ENCODE peak calls at places on chromosomes 11 and 22, in nine cellular contexts. X, W, U, H, Q, E, V, O and T are unnamed samples.

GRCh38 chr11:45079943-45080719 is 66.3 kb upstream of the PRDM11 start:
- DNase-seq in O (no peak), U (peak; percentile 84), W (no peak), V (peak; percentile 47), X (peak; percentile 75), H (no peak), E (peak; percentile 45), Q (no peak), T (no peak)

GRCh38 chr22:42353883-42354727 is 78.1 kb downstream of the NFAM1 start:
- DNase-seq in H (no peak), U (no peak), X (no peak), Q (peak; percentile 78), E (no peak), O (no peak), V (no peak), W (no peak), T (no peak)

GRCh38 chr11:78072455-78072854 is 7.2 kb downstream of the NDUFC2 start:
- DNase-seq in V (no peak), Q (no peak), W (no peak), E (no peak), U (no peak), X (no peak), H (no peak), O (no peak), T (no peak)

GRCh38 chr11:86916330-86916729 is 38.9 kb downstream of the FZD4 start:
- DNase-seq in V (no peak), O (peak; percentile 65), Q (no peak), U (no peak), E (no peak), W (peak; percentile 78), H (no peak), X (no peak), T (peak; percentile 36)

GRCh38 chr11:12480401-12480800 is 103.0 kb downstream of the PARVA start:
- DNase-seq in X (no peak), U (no peak), Q (no peak), V (no peak), O (no peak), W (no peak), H (no peak), E (no peak), T (no peak)

GRCh38 chr11:108549319-108549885 is 44.2 kb downstream of the EXPH5 start:
- DNase-seq in X (no peak), O (no peak), Q (no peak), E (no peak), W (no peak), U (no peak), V (no peak), H (no peak), T (no peak)

GRCh38 chr11:112302226-112302868 is 41.7 kb upstream of the PLET1 start:
- DNase-seq in E (no peak), U (no peak), H (no peak), O (peak; percentile 6), V (no peak), Q (peak; percentile 69), W (no peak), X (no peak), T (no peak)

GRCh38 chr11:64655901-64656601 is 65.0 kb downstream of the SLC22A12 start:
- DNase-seq in Q (no peak), E (no peak), O (no peak), V (no peak), H (no peak), U (no peak), W (no peak), X (no peak), T (no peak)

GRCh38 chr11:61077936-61078335 is 24.4 kb upstream of the CD5 start:
- DNase-seq in E (no peak), X (peak; percentile 56), U (no peak), H (no peak), V (no peak), W (no peak), O (no peak), Q (no peak), T (no peak)

GRCh38 chr11:2892215-2893020 is 6.8 kb upstream of the CDKN1C start:
- DNase-seq in X (peak; percentile 80), Q (peak; percentile 90), W (peak; percentile 70), H (peak; percentile 52), E (peak; percentile 55), O (peak; percentile 49), U (peak; percentile 62), V (peak; percentile 14), T (no peak)